ENCODE peak calls at places on chromosomes 3 and 15, in nine cellular contexts. O, P, Z, B, Q, U, J, A and H are unnamed samples.

GRCh38 chr3:120839120-120839519 is 68.9 kb upstream of the STXBP5L start:
- DNase-seq in O (no peak), P (no peak), Z (no peak), B (no peak), Q (no peak), U (no peak), J (no peak), A (no peak), H (no peak)

GRCh38 chr15:61819386-61819785 is 240.9 kb downstream of the VPS13C start:
- DNase-seq in O (no peak), P (no peak), Z (no peak), B (no peak), Q (no peak), U (no peak), J (no peak), A (no peak), H (no peak)

GRCh38 chr3:14064910-14065309 is 59.8 kb downstream of the CHCHD4 start:
- DNase-seq in O (no peak), P (no peak), Z (no peak), B (no peak), Q (no peak), U (no peak), J (no peak), A (no peak), H (no peak)

GRCh38 chr3:157572559-157573270 is 69.5 kb upstream of the VEPH1 start:
- DNase-seq in O (peak; percentile 71), P (peak; percentile 57), Z (no peak), B (no peak), Q (peak; percentile 58), U (no peak), J (no peak), A (no peak), H (peak; percentile 41)

GRCh38 chr3:14605744-14606143 is 45.8 kb upstream of the CCDC174 start:
- DNase-seq in O (no peak), P (no peak), Z (no peak), B (no peak), Q (no peak), U (no peak), J (no peak), A (no peak), H (no peak)

GRCh38 chr3:115161866-115162265 is 14.8 kb upstream of the ZBTB20 start:
- DNase-seq in O (no peak), P (no peak), Z (no peak), B (no peak), Q (no peak), U (no peak), J (no peak), A (no peak), H (no peak)

GRCh38 chr3:154898916-154899315 is 181.2 kb upstream of the MME start:
- DNase-seq in O (no peak), P (no peak), Z (no peak), B (no peak), Q (no peak), U (no peak), J (no peak), A (no peak), H (no peak)

GRCh38 chr3:185865277-185865676 is 40.4 kb upstream of the IGF2BP2 start:
- DNase-seq in O (no peak), P (no peak), Z (no peak), B (no peak), Q (no peak), U (no peak), J (no peak), A (no peak), H (no peak)

GRCh38 chr3:151387443-151388241 is 3.1 kb upstream of the P2RY12 start:
- DNase-seq in O (no peak), P (no peak), Z (no peak), B (no peak), Q (no peak), U (no peak), J (no peak), A (no peak), H (no peak)

GRCh38 chr3:138673641-138674040 is 65.1 kb downstream of the FAIM start:
- DNase-seq in O (peak; percentile 36), P (peak; percentile 10), Z (no peak), B (no peak), Q (no peak), U (no peak), J (peak; percentile 32), A (no peak), H (no peak)

GRCh38 chr15:99564221-99565030 is 1.4 kb upstream of the MEF2A start:
- DNase-seq in O (peak; percentile 61), P (no peak), Z (no peak), B (peak; percentile 6), Q (no peak), U (no peak), J (no peak), A (peak; percentile 56), H (no peak)

GRCh38 chr15:88613074-88613944 is 7.8 kb upstream of the AEN start:
- DNase-seq in O (no peak), P (no peak), Z (no peak), B (no peak), Q (peak; percentile 34), U (no peak), J (no peak), A (no peak), H (peak; percentile 74)

GRCh38 chr3:81419196-81419595 is 342.2 kb downstream of the GBE1 start:
- DNase-seq in O (peak; percentile 66), P (peak; percentile 6), Z (no peak), B (no peak), Q (peak; percentile 19), U (no peak), J (no peak), A (no peak), H (no peak)

GRCh38 chr3:182596673-182597410 is 196.5 kb upstream of the ATP11B start:
- DNase-seq in O (no peak), P (no peak), Z (no peak), B (no peak), Q (no peak), U (no peak), J (no peak), A (no peak), H (no peak)

GRCh38 chr15:68032672-68033071 is 21.4 kb upstream of the PIAS1 start:
- DNase-seq in O (no peak), P (no peak), Z (no peak), B (no peak), Q (no peak), U (no peak), J (no peak), A (no peak), H (no peak)

GRCh38 chr3:70821602-70822001 is 509.2 kb upstream of the MDFIC2 start:
- DNase-seq in O (no peak), P (no peak), Z (no peak), B (no peak), Q (no peak), U (no peak), J (no peak), A (no peak), H (no peak)

GRCh38 chr3:145333931-145334330 is 827.1 kb downstream of the PLOD2 start:
- DNase-seq in O (no peak), P (no peak), Z (no peak), B (no peak), Q (no peak), U (no peak), J (no peak), A (no peak), H (no peak)